ENCODE peak calls at places on chromosome 21, in four cellular contexts. J is NCI-H510A, F is cardiac fibroblast, O is NCI-H345. U is an unnamed sample.
A peak's percentile ranks its signal among the peaks of the same experiment; 100 is the strongest.

GRCh38 chr21:32653326-32653901 is 41.2 kb upstream of the CFAP298 start:
- DNase-seq in O (no peak), F (peak; percentile 42), J (no peak), U (peak; percentile 47)

GRCh38 chr21:42057861-42058437 is 13.2 kb upstream of the UMODL1 start:
- DNase-seq in F (no peak), O (peak; percentile 56), J (no peak), U (no peak)

GRCh38 chr21:39712976-39713375 is 32.0 kb upstream of the IGSF5 start:
- DNase-seq in F (no peak), O (peak; percentile 66), J (peak; percentile 61), U (no peak)

GRCh38 chr21:27648560-27648959 is 681.7 kb upstream of the ADAMTS5 start:
- DNase-seq in O (no peak), J (no peak), F (peak; percentile 97), U (peak; percentile 90)

GRCh38 chr21:46150073-46150472 is 5.3 kb downstream of the FTCD start:
- DNase-seq in J (no peak), F (no peak), O (no peak), U (no peak)

GRCh38 chr21:33300701-33301631 is 23.8 kb upstream of the IFNAR1 start:
- DNase-seq in O (no peak), J (no peak), F (peak; percentile 19), U (peak; percentile 50)

GRCh38 chr21:46069166-46069565 is 28.7 kb upstream of the COL6A2 start:
- DNase-seq in J (no peak), O (no peak), F (no peak), U (no peak)

GRCh38 chr21:24336491-24336890 is 1270.8 kb downstream of the MRPL39 start:
- DNase-seq in F (no peak), O (no peak), J (no peak), U (no peak)

GRCh38 chr21:45855248-45855801 is 126.2 kb upstream of the COL6A1 start:
- DNase-seq in J (no peak), O (no peak), F (no peak), U (no peak)

GRCh38 chr21:32558131-32558530 is 27.2 kb downstream of the TCP10L start:
- DNase-seq in J (no peak), O (no peak), F (no peak), U (no peak)

GRCh38 chr21:15729346-15729673 is 472 bp upstream of the USP25 start:
- DNase-seq in F (no peak), O (no peak), J (no peak), U (no peak)

GRCh38 chr21:33025471-33026298 is at the start of gene OLIG2:
- DNase-seq in O (peak; percentile 71), F (no peak), J (peak; percentile 82), U (no peak)

GRCh38 chr21:44290327-44291077 is 4.8 kb downstream of the AIRE start:
- DNase-seq in O (no peak), F (no peak), J (no peak), U (no peak)

GRCh38 chr21:35096959-35097358 is 47.9 kb upstream of the RUNX1 start:
- DNase-seq in O (no peak), F (no peak), J (no peak), U (no peak)

GRCh38 chr21:31873275-31873695 is 465 bp downstream of the HUNK start:
- DNase-seq in J (no peak), O (peak; percentile 68), F (no peak), U (no peak)

U was measured in fibroblast of pulmonary artery.